ENCODE peak calls at places on chromosomes 16 and 17, in six cellular contexts. One of them, this sample, is unnamed.

GRCh38 chr16:5917436-5917835 is 819.8 kb upstream of the EEF2KMT start:
- DNase-seq in SK-N-SH: no peak
- DNase-seq in MM.1S: no peak
- DNase-seq in PC-3: no peak
- DNase-seq in neural progenitor cell: no peak
- DNase-seq in HCT116: no peak
- DNase-seq in this sample: no peak

GRCh38 chr16:55773859-55774549 is 58.9 kb downstream of the CES1 start:
- DNase-seq in neural progenitor cell: no peak
- DNase-seq in MM.1S: no peak
- DNase-seq in PC-3: no peak
- DNase-seq in SK-N-SH: no peak
- DNase-seq in HCT116: no peak
- DNase-seq in this sample: peak

GRCh38 chr17:76983075-76983411 is 114.8 kb downstream of the MGAT5B start:
- DNase-seq in neural progenitor cell: no peak
- DNase-seq in SK-N-SH: peak
- DNase-seq in PC-3: no peak
- DNase-seq in MM.1S: no peak
- DNase-seq in HCT116: no peak
- DNase-seq in this sample: no peak

GRCh38 chr17:80109066-80109618 is 7.8 kb downstream of the GAA start:
- DNase-seq in PC-3: no peak
- DNase-seq in neural progenitor cell: no peak
- DNase-seq in SK-N-SH: peak
- DNase-seq in MM.1S: no peak
- DNase-seq in HCT116: no peak
- DNase-seq in this sample: no peak

GRCh38 chr17:73944366-73944765 is 259.1 kb upstream of the RPL38 start:
- DNase-seq in SK-N-SH: no peak
- DNase-seq in MM.1S: no peak
- DNase-seq in HCT116: no peak
- DNase-seq in PC-3: no peak
- DNase-seq in neural progenitor cell: no peak
- DNase-seq in this sample: no peak

GRCh38 chr16:70395345-70395901 is 43.5 kb downstream of the ST3GAL2 start:
- DNase-seq in neural progenitor cell: peak
- DNase-seq in SK-N-SH: peak
- DNase-seq in MM.1S: peak
- DNase-seq in PC-3: peak
- DNase-seq in HCT116: no peak
- DNase-seq in this sample: peak

GRCh38 chr16:89921699-89922476 is 1.3 kb upstream of the TUBB3 start:
- DNase-seq in MM.1S: no peak
- DNase-seq in PC-3: peak
- DNase-seq in HCT116: peak
- DNase-seq in SK-N-SH: peak
- DNase-seq in neural progenitor cell: peak
- DNase-seq in this sample: peak

GRCh38 chr17:63623786-63624185 is 1.6 kb downstream of the MAP3K3 start:
- DNase-seq in PC-3: no peak
- DNase-seq in MM.1S: no peak
- DNase-seq in SK-N-SH: no peak
- DNase-seq in HCT116: no peak
- DNase-seq in neural progenitor cell: no peak
- DNase-seq in this sample: no peak

GRCh38 chr16:85863384-85863774 is 35.6 kb upstream of the IRF8 start:
- DNase-seq in MM.1S: no peak
- DNase-seq in HCT116: no peak
- DNase-seq in SK-N-SH: no peak
- DNase-seq in neural progenitor cell: no peak
- DNase-seq in PC-3: no peak
- DNase-seq in this sample: peak

GRCh38 chr17:13001991-13002615 is 15.7 kb downstream of the ELAC2 start:
- DNase-seq in SK-N-SH: no peak
- DNase-seq in HCT116: no peak
- DNase-seq in neural progenitor cell: no peak
- DNase-seq in MM.1S: no peak
- DNase-seq in PC-3: no peak
- DNase-seq in this sample: no peak

GRCh38 chr17:39662551-39663339 is 2.4 kb upstream of the TCAP start:
- DNase-seq in MM.1S: no peak
- DNase-seq in PC-3: no peak
- DNase-seq in SK-N-SH: no peak
- DNase-seq in neural progenitor cell: no peak
- DNase-seq in HCT116: no peak
- DNase-seq in this sample: no peak

GRCh38 chr16:6573577-6573976 is 759.1 kb upstream of the RBFOX1 start:
- DNase-seq in neural progenitor cell: peak
- DNase-seq in HCT116: no peak
- DNase-seq in PC-3: no peak
- DNase-seq in MM.1S: peak
- DNase-seq in SK-N-SH: peak
- DNase-seq in this sample: no peak

GRCh38 chr17:43779145-43780125 is 658 bp upstream of the DUSP3 start:
- DNase-seq in HCT116: peak
- DNase-seq in neural progenitor cell: peak
- DNase-seq in PC-3: no peak
- DNase-seq in MM.1S: no peak
- DNase-seq in SK-N-SH: no peak
- DNase-seq in this sample: no peak

GRCh38 chr17:81128774-81129173 is 36.5 kb upstream of the PVALEF start:
- DNase-seq in PC-3: no peak
- DNase-seq in SK-N-SH: no peak
- DNase-seq in HCT116: no peak
- DNase-seq in neural progenitor cell: no peak
- DNase-seq in MM.1S: no peak
- DNase-seq in this sample: no peak

GRCh38 chr17:43874293-43874692 is 27.3 kb downstream of the CD300LG start:
- DNase-seq in PC-3: no peak
- DNase-seq in HCT116: no peak
- DNase-seq in SK-N-SH: no peak
- DNase-seq in MM.1S: no peak
- DNase-seq in neural progenitor cell: no peak
- DNase-seq in this sample: no peak

GRCh38 chr17:69828087-69828486 is 246.9 kb upstream of the KCNJ16 start:
- DNase-seq in PC-3: peak
- DNase-seq in SK-N-SH: no peak
- DNase-seq in HCT116: no peak
- DNase-seq in MM.1S: no peak
- DNase-seq in neural progenitor cell: no peak
- DNase-seq in this sample: peak

GRCh38 chr16:70646260-70647241 is at the start of gene IL34:
- DNase-seq in PC-3: no peak
- DNase-seq in HCT116: no peak
- DNase-seq in neural progenitor cell: no peak
- DNase-seq in MM.1S: no peak
- DNase-seq in SK-N-SH: peak
- DNase-seq in this sample: peak

GRCh38 chr17:19533718-19534561 is at the start of gene SLC47A1:
- DNase-seq in neural progenitor cell: peak
- DNase-seq in SK-N-SH: peak
- DNase-seq in MM.1S: peak
- DNase-seq in PC-3: no peak
- DNase-seq in HCT116: no peak
- DNase-seq in this sample: peak

GRCh38 chr17:71759422-71760060 is 361.3 kb upstream of the SOX9 start:
- DNase-seq in HCT116: no peak
- DNase-seq in PC-3: no peak
- DNase-seq in MM.1S: peak
- DNase-seq in SK-N-SH: no peak
- DNase-seq in neural progenitor cell: no peak
- DNase-seq in this sample: no peak

GRCh38 chr16:47016700-47017133 is 43.2 kb upstream of the DNAJA2 start:
- DNase-seq in MM.1S: no peak
- DNase-seq in HCT116: no peak
- DNase-seq in PC-3: no peak
- DNase-seq in neural progenitor cell: no peak
- DNase-seq in SK-N-SH: no peak
- DNase-seq in this sample: no peak

GRCh38 chr16:7140899-7141298 is 191.7 kb upstream of the RBFOX1 start:
- DNase-seq in neural progenitor cell: no peak
- DNase-seq in HCT116: no peak
- DNase-seq in SK-N-SH: no peak
- DNase-seq in MM.1S: no peak
- DNase-seq in PC-3: peak
- DNase-seq in this sample: no peak

GRCh38 chr16:86533942-86534341 is 21.1 kb downstream of the MTHFSD start:
- DNase-seq in HCT116: no peak
- DNase-seq in MM.1S: no peak
- DNase-seq in neural progenitor cell: no peak
- DNase-seq in SK-N-SH: no peak
- DNase-seq in PC-3: no peak
- DNase-seq in this sample: no peak

GRCh38 chr16:67013823-67014640 is 14.9 kb upstream of the CBFB start:
- DNase-seq in HCT116: no peak
- DNase-seq in MM.1S: peak
- DNase-seq in SK-N-SH: peak
- DNase-seq in PC-3: peak
- DNase-seq in neural progenitor cell: peak
- DNase-seq in this sample: peak

GRCh38 chr17:30379303-30380105 is 777 bp downstream of the CPD start:
- DNase-seq in MM.1S: peak
- DNase-seq in neural progenitor cell: peak
- DNase-seq in SK-N-SH: peak
- DNase-seq in HCT116: no peak
- DNase-seq in PC-3: no peak
- DNase-seq in this sample: peak
- TF ChIP-seq EZH2phosphoT487 in MM.1S: no peak
- TF ChIP-seq EZH2phosphoT487 in neural progenitor cell: peak
- TF ChIP-seq EZH2phosphoT487 in SK-N-SH: no peak
- TF ChIP-seq EZH2phosphoT487 in HCT116: no peak
- TF ChIP-seq EZH2phosphoT487 in PC-3: no peak
- TF ChIP-seq EZH2phosphoT487 in this sample: no peak

DNA sequence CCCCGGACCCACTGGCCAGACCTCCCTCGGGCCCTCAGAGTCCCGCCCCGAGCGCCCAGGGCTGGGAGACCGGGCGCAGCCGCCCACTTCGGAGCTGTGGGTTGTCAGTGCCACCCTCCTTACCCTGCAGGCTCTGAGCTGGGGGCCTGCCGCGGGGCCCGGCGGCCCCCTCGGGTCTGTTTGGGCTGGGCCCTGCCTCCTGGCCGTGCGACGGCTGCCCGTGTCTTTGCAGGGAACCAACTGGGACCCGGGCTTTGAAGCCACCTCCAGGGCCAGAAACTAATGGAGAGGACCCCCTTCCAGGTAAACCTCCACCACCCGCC is 443 bp downstream of the TEDC2 start:
- DNase-seq in neural progenitor cell: no peak
- DNase-seq in SK-N-SH: no peak
- DNase-seq in MM.1S: no peak
- DNase-seq in HCT116: no peak
- DNase-seq in PC-3: no peak
- DNase-seq in this sample: no peak
- H3K4me3 ChIP-seq in neural progenitor cell: peak
- H3K4me3 ChIP-seq in SK-N-SH: peak
- H3K4me3 ChIP-seq in MM.1S: peak
- H3K4me3 ChIP-seq in HCT116: peak
- H3K4me3 ChIP-seq in PC-3: peak
- H3K4me3 ChIP-seq in this sample: peak

GRCh38 chr17:78459696-78460095 is 81.2 kb downstream of the PGS1 start:
- DNase-seq in HCT116: no peak
- DNase-seq in PC-3: no peak
- DNase-seq in neural progenitor cell: no peak
- DNase-seq in SK-N-SH: no peak
- DNase-seq in MM.1S: no peak
- DNase-seq in this sample: no peak
- H3K9ac ChIP-seq in HCT116: no peak
- H3K9ac ChIP-seq in PC-3: no peak
- H3K9ac ChIP-seq in neural progenitor cell: no peak
- H3K9ac ChIP-seq in SK-N-SH: no peak
- H3K9ac ChIP-seq in MM.1S: no peak
- H3K9ac ChIP-seq in this sample: no peak

DNA sequence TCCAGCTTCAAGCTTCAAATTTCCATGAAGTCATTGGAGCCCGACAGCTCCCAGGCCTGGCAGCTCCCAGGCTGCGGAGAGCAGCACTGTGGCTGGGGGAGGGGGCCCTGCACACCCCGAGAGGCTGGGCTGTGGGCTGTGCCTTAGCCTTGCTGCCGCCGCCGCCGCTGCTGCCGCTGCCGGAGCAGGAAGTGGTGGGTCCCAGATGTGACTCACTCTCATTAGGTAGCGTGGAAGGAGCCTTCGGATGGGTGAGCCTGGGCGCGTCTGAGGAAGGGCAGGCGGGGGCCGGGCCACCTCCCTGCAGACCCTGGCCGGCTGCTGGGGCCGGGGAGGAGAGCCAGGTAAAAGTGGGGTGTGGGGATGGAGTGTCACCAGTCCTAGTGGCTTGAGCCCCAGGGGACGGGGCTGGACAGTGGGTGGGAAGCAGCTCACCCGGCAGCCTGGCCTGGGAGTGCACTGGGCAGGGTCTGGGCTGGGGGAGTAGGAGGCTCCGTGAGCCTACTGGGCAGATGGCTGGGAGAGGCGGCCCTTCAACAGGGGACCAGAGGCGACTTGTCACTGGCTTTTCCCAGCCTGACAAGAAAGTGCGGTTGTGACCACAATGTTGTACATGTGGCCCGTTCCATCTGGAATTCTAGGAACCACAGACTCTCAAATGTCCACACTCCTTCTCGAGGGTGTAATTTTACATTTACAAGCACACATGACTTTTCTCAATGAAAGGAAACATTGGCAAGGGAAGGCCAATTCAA is at the start of gene ADCY7:
- DNase-seq in HCT116: peak
- DNase-seq in MM.1S: peak
- DNase-seq in SK-N-SH: peak
- DNase-seq in PC-3: no peak
- DNase-seq in neural progenitor cell: peak
- DNase-seq in this sample: peak
- TF ChIP-seq EZH2phosphoT487 in HCT116: no peak
- TF ChIP-seq EZH2phosphoT487 in MM.1S: no peak
- TF ChIP-seq EZH2phosphoT487 in SK-N-SH: no peak
- TF ChIP-seq EZH2phosphoT487 in PC-3: no peak
- TF ChIP-seq EZH2phosphoT487 in neural progenitor cell: no peak
- TF ChIP-seq EZH2phosphoT487 in this sample: no peak